ENCODE peak calls at places on chromosomes 11 and 22, in four cellular contexts. One of them, this sample, is unnamed.

GRCh38 chr11:59761985-59762384 is 6.8 kb downstream of the STX3 start:
- DNase-seq in neuronal stem cell: no peak
- DNase-seq in foreskin keratinocyte: no peak
- DNase-seq in heart left ventricle: peak; percentile 37
- DNase-seq in this sample: no peak

GRCh38 chr11:80798189-80798588 is 1357.4 kb upstream of the TENM4 start:
- DNase-seq in neuronal stem cell: no peak
- DNase-seq in foreskin keratinocyte: no peak
- DNase-seq in heart left ventricle: no peak
- DNase-seq in this sample: no peak

GRCh38 chr11:79229047-79229446 is 211.8 kb downstream of the TENM4 start:
- DNase-seq in neuronal stem cell: no peak
- DNase-seq in heart left ventricle: no peak
- DNase-seq in foreskin keratinocyte: no peak
- DNase-seq in this sample: no peak

GRCh38 chr11:134583397-134583990 is 171.5 kb upstream of the B3GAT1 start:
- DNase-seq in heart left ventricle: no peak
- DNase-seq in foreskin keratinocyte: no peak
- DNase-seq in neuronal stem cell: no peak
- DNase-seq in this sample: no peak

GRCh38 chr11:56642339-56642738 is at the start of gene OR5AP2:
- DNase-seq in foreskin keratinocyte: no peak
- DNase-seq in neuronal stem cell: no peak
- DNase-seq in heart left ventricle: no peak
- DNase-seq in this sample: no peak

GRCh38 chr22:42336527-42337227 is 66.2 kb upstream of the TCF20 start:
- DNase-seq in neuronal stem cell: no peak
- DNase-seq in foreskin keratinocyte: no peak
- DNase-seq in heart left ventricle: no peak
- DNase-seq in this sample: no peak

GRCh38 chr22:19880786-19881569 is 26.3 kb upstream of the GNB1L start:
- DNase-seq in foreskin keratinocyte: peak; percentile 88
- DNase-seq in heart left ventricle: peak; percentile 58
- DNase-seq in neuronal stem cell: peak; percentile 92
- DNase-seq in this sample: peak; percentile 26

GRCh38 chr22:47784991-47785390 is 1022.5 kb downstream of the TBC1D22A start:
- DNase-seq in heart left ventricle: no peak
- DNase-seq in foreskin keratinocyte: no peak
- DNase-seq in neuronal stem cell: no peak
- DNase-seq in this sample: no peak

GRCh38 chr11:133146697-133147306 is 385.5 kb downstream of the OPCML start:
- DNase-seq in foreskin keratinocyte: no peak
- DNase-seq in heart left ventricle: no peak
- DNase-seq in neuronal stem cell: no peak
- DNase-seq in this sample: no peak

GRCh38 chr11:69462106-69463045 is 19.1 kb upstream of the LINC01488 start:
- DNase-seq in foreskin keratinocyte: no peak
- DNase-seq in neuronal stem cell: no peak
- DNase-seq in heart left ventricle: no peak
- DNase-seq in this sample: no peak

GRCh38 chr11:69463181-69463891 is 18.1 kb upstream of the LINC01488 start:
- DNase-seq in foreskin keratinocyte: no peak
- DNase-seq in heart left ventricle: peak; percentile 68
- DNase-seq in neuronal stem cell: no peak
- DNase-seq in this sample: no peak

GRCh38 chr11:69459848-69460539 is 21.5 kb upstream of the LINC01488 start:
- DNase-seq in heart left ventricle: no peak
- DNase-seq in foreskin keratinocyte: no peak
- DNase-seq in neuronal stem cell: no peak
- DNase-seq in this sample: no peak

GRCh38 chr11:69460540-69461257 is 20.8 kb upstream of the LINC01488 start:
- DNase-seq in foreskin keratinocyte: peak; percentile 90
- DNase-seq in heart left ventricle: no peak
- DNase-seq in neuronal stem cell: no peak
- DNase-seq in this sample: peak; percentile 91

GRCh38 chr11:69461272-69461962 is 20.0 kb upstream of the LINC01488 start:
- DNase-seq in neuronal stem cell: no peak
- DNase-seq in heart left ventricle: no peak
- DNase-seq in foreskin keratinocyte: no peak
- DNase-seq in this sample: no peak
- H3K27ac ChIP-seq in neuronal stem cell: no peak overlapping the region
- H3K27ac ChIP-seq in heart left ventricle: no peak overlapping the region
- H3K27ac ChIP-seq in foreskin keratinocyte: no peak overlapping the region
- H3K27ac ChIP-seq in this sample: no peak overlapping the region

GRCh38 chr22:26847816-26848215 is 190.4 kb downstream of the MIAT start:
- DNase-seq in heart left ventricle: no peak
- DNase-seq in neuronal stem cell: no peak
- DNase-seq in foreskin keratinocyte: no peak
- DNase-seq in this sample: no peak
- H3K27ac ChIP-seq in heart left ventricle: no peak overlapping the region
- H3K27ac ChIP-seq in neuronal stem cell: no peak overlapping the region
- H3K27ac ChIP-seq in foreskin keratinocyte: no peak overlapping the region
- H3K27ac ChIP-seq in this sample: no peak overlapping the region

GRCh38 chr11:74583024-74583624 is 9.3 kb upstream of the POLD3 start:
- DNase-seq in foreskin keratinocyte: no peak
- DNase-seq in heart left ventricle: no peak
- DNase-seq in neuronal stem cell: no peak
- DNase-seq in this sample: no peak
- H3K27ac ChIP-seq in foreskin keratinocyte: no peak overlapping the region
- H3K27ac ChIP-seq in heart left ventricle: no peak overlapping the region
- H3K27ac ChIP-seq in neuronal stem cell: no peak overlapping the region
- H3K27ac ChIP-seq in this sample: no peak overlapping the region

DNA sequence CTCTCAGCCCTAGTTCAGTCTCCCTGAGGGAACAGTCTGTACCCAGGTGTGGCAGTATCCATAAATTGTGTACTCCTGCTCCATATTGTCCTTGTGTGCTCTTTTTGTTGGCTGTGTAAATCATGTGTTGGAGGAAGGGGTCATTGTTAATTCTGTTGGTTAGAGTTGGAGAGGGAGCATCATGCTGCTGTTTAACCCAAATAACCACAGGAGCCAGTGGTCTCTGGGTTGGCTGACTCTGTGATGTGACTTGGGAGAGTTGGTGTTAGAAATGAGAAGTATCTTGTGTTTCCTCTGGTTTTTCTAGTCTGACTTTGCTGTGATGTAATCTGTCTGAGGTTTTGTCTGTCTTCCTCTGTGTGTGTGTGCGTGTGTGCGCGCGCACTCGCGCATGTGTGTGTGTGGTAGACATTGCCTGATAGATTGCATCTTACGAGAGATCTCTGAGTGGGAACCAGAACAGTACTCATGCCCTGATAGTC is 30.5 kb downstream of the CTNND1 start:
- DNase-seq in heart left ventricle: peak; percentile 43
- DNase-seq in foreskin keratinocyte: no peak
- DNase-seq in neuronal stem cell: no peak
- DNase-seq in this sample: no peak
- H3K27ac ChIP-seq in heart left ventricle: peak overlapping the region; percentile 78
- H3K27ac ChIP-seq in foreskin keratinocyte: peak overlapping the region; percentile 64
- H3K27ac ChIP-seq in neuronal stem cell: no peak overlapping the region
- H3K27ac ChIP-seq in this sample: peak overlapping the region; percentile 83

GRCh38 chr22:45265546-45265945 is 19.2 kb upstream of the UPK3A start:
- DNase-seq in neuronal stem cell: no peak
- DNase-seq in foreskin keratinocyte: no peak
- DNase-seq in heart left ventricle: no peak
- DNase-seq in this sample: no peak
- H3K27ac ChIP-seq in neuronal stem cell: no peak overlapping the region
- H3K27ac ChIP-seq in foreskin keratinocyte: no peak overlapping the region
- H3K27ac ChIP-seq in heart left ventricle: no peak overlapping the region
- H3K27ac ChIP-seq in this sample: no peak overlapping the region

GRCh38 chr22:46686221-46686872 is 51.7 kb downstream of the CERK start:
- DNase-seq in heart left ventricle: peak; percentile 66
- DNase-seq in neuronal stem cell: no peak
- DNase-seq in foreskin keratinocyte: no peak
- DNase-seq in this sample: no peak
- H3K27ac ChIP-seq in heart left ventricle: peak overlapping the region; percentile 82
- H3K27ac ChIP-seq in neuronal stem cell: no peak overlapping the region
- H3K27ac ChIP-seq in foreskin keratinocyte: no peak overlapping the region
- H3K27ac ChIP-seq in this sample: no peak overlapping the region

GRCh38 chr11:44046202-44046601 is 1.6 kb upstream of the ACCSL start:
- DNase-seq in foreskin keratinocyte: no peak
- DNase-seq in neuronal stem cell: no peak
- DNase-seq in heart left ventricle: no peak
- DNase-seq in this sample: no peak

GRCh38 chr11:44049832-44050231 is 2.1 kb downstream of the ACCSL start:
- DNase-seq in neuronal stem cell: no peak
- DNase-seq in heart left ventricle: no peak
- DNase-seq in foreskin keratinocyte: no peak
- DNase-seq in this sample: no peak

GRCh38 chr11:44051171-44051570 is 3.4 kb downstream of the ACCSL start:
- DNase-seq in foreskin keratinocyte: no peak
- DNase-seq in neuronal stem cell: no peak
- DNase-seq in heart left ventricle: no peak
- DNase-seq in this sample: no peak

GRCh38 chr11:44047931-44048431 is at the start of gene ACCSL:
- DNase-seq in heart left ventricle: no peak
- DNase-seq in neuronal stem cell: no peak
- DNase-seq in foreskin keratinocyte: no peak
- DNase-seq in this sample: no peak

GRCh38 chr11:44047298-44047697 is 483 bp upstream of the ACCSL start:
- DNase-seq in heart left ventricle: no peak
- DNase-seq in neuronal stem cell: no peak
- DNase-seq in foreskin keratinocyte: no peak
- DNase-seq in this sample: no peak
- H3K27ac ChIP-seq in heart left ventricle: no peak overlapping the region
- H3K27ac ChIP-seq in neuronal stem cell: no peak overlapping the region
- H3K27ac ChIP-seq in foreskin keratinocyte: no peak overlapping the region
- H3K27ac ChIP-seq in this sample: no peak overlapping the region

DNA sequence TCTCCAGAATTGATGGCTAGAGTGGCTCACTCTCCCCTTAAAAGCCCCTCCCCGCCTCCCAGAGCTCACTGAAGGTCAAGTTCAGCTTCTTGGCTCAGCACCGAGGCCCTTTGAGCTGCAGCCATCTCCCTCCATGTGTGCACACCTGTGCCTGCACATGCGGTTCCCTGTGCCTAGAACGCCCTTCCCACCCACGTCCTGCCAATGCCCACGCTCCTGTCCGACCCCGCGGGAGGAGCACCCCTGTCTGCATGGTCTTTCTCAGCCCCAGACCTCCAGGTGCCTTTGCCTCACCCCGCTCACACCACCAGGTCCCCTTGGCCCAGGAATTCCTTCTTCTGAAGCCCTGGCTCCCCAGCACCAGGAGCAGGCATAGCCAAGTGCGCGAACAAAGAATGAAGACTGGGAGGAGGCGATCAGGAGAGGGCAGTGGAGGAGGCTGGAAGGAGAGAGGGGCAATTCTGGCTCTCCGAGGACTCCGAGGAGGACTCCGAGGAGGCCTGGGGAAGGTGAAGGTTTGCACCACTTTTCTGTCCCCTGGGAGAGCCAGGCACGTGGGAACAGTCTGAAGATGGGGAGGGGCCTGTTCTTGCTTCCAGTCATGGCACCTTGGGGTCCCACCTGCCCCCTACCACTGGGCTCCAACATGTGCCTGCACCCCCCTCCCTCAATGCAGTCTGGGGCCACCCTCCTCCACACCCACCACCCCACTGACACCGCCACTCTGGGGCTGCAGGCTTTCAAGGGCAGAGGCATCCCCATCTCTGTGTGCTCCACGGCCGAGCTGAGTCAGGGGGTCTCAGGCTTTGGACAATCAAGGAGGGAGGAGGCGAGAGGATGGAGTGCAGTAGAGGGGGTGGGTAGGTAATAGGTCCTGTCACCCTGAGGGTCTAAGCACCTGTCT is 17.7 kb downstream of the IGF2 start:
- DNase-seq in neuronal stem cell: no peak
- DNase-seq in foreskin keratinocyte: no peak
- DNase-seq in heart left ventricle: no peak
- DNase-seq in this sample: no peak
- H3K27ac ChIP-seq in neuronal stem cell: no peak overlapping the region
- H3K27ac ChIP-seq in foreskin keratinocyte: no peak overlapping the region
- H3K27ac ChIP-seq in heart left ventricle: no peak overlapping the region
- H3K27ac ChIP-seq in this sample: no peak overlapping the region